ENCODE peak calls at places on chromosomes 12 and 14, in seven cellular contexts. L, X, A, N, R, V and K are unnamed samples.

GRCh38 chr14:68444449-68445168 is 348.3 kb downstream of the ZFP36L1 start:
- DNase-seq in L (peak; percentile 79), X (peak; percentile 87), A (peak; percentile 46), N (no peak), R (no peak), V (no peak), K (no peak)

GRCh38 chr14:32608880-32609279 is 279.8 kb downstream of the AKAP6 start:
- DNase-seq in L (peak; percentile 92), X (no peak), A (no peak), N (peak; percentile 72), R (no peak), V (no peak), K (no peak)

GRCh38 chr12:110670161-110670701 is 18.7 kb downstream of the HVCN1 start:
- DNase-seq in L (no peak), X (no peak), A (no peak), N (no peak), R (no peak), V (peak; percentile 92), K (no peak)

GRCh38 chr12:129717438-129717837 is 186.4 kb downstream of the TMEM132D start:
- DNase-seq in L (no peak), X (no peak), A (no peak), N (no peak), R (no peak), V (no peak), K (no peak)

GRCh38 chr14:91377700-91378652 is 39.6 kb downstream of the CCDC88C start:
- DNase-seq in L (no peak), X (no peak), A (no peak), N (no peak), R (peak; percentile 56), V (peak; percentile 54), K (no peak)

GRCh38 chr12:108468149-108468968 is 46.7 kb upstream of the FICD start:
- DNase-seq in L (peak; percentile 15), X (peak; percentile 35), A (peak; percentile 20), N (peak; percentile 17), R (no peak), V (peak; percentile 50), K (no peak)

GRCh38 chr12:67671892-67672291 is 23.3 kb downstream of the DYRK2 start:
- DNase-seq in L (no peak), X (no peak), A (no peak), N (no peak), R (no peak), V (no peak), K (no peak)

GRCh38 chr12:57769594-57769993 is 2.3 kb downstream of the METTL1 start:
- DNase-seq in L (no peak), X (no peak), A (no peak), N (no peak), R (no peak), V (no peak), K (no peak)

GRCh38 chr14:72662213-72662612 is 231.7 kb downstream of the DPF3 start:
- DNase-seq in L (no peak), X (no peak), A (no peak), N (no peak), R (no peak), V (no peak), K (no peak)

GRCh38 chr12:132288516-132289188 is 40.7 kb downstream of the GALNT9 start:
- DNase-seq in L (no peak), X (no peak), A (no peak), N (no peak), R (peak; percentile 26), V (no peak), K (no peak)

GRCh38 chr14:106493962-106494823 is 967.8 kb downstream of the TMEM121 start:
- DNase-seq in L (no peak), X (no peak), A (no peak), N (no peak), R (no peak), V (no peak), K (no peak)

GRCh38 chr12:65922077-65922476 is 97.8 kb downstream of the HMGA2 start:
- DNase-seq in L (no peak), X (no peak), A (no peak), N (no peak), R (no peak), V (no peak), K (no peak)

GRCh38 chr12:64099430-64099829 is 122.7 kb downstream of the KICS2 start:
- DNase-seq in L (peak; percentile 99), X (no peak), A (peak; percentile 96), N (peak; percentile 12), R (no peak), V (no peak), K (peak; percentile 90)

GRCh38 chr14:77133718-77134338 is 7.8 kb downstream of the ZDHHC22 start:
- DNase-seq in L (peak; percentile 55), X (peak; percentile 85), A (peak; percentile 61), N (peak; percentile 58), R (no peak), V (peak; percentile 67), K (peak; percentile 11)

GRCh38 chr14:58638231-58639205 is 756 bp downstream of the DACT1 start:
- DNase-seq in L (peak; percentile 57), X (no peak), A (peak; percentile 30), N (no peak), R (peak; percentile 69), V (peak; percentile 49), K (no peak)

GRCh38 chr12:10621278-10621677 is 7.9 kb upstream of the MAGOHB start:
- DNase-seq in L (no peak), X (no peak), A (no peak), N (no peak), R (no peak), V (no peak), K (no peak)

GRCh38 chr12:111993290-111994150 is 19.4 kb downstream of the TMEM116 start:
- DNase-seq in L (no peak), X (peak; percentile 55), A (no peak), N (no peak), R (no peak), V (peak; percentile 71), K (no peak)

GRCh38 chr14:66395300-66395699 is 90.9 kb upstream of the CCDC196 start:
- DNase-seq in L (no peak), X (peak; percentile 25), A (no peak), N (peak; percentile 40), R (no peak), V (peak; percentile 68), K (no peak)

GRCh38 chr14:53412819-53413664 is 259.9 kb upstream of the DDHD1 start:
- DNase-seq in L (no peak), X (peak; percentile 13), A (no peak), N (peak; percentile 85), R (no peak), V (peak; percentile 15), K (no peak)

GRCh38 chr14:77407158-77407557 is 16.2 kb downstream of the NOXRED1 start:
- DNase-seq in L (peak; percentile 40), X (no peak), A (no peak), N (no peak), R (no peak), V (no peak), K (no peak)

GRCh38 chr12:15982921-15983320 is 71.8 kb downstream of the DERA start:
- DNase-seq in L (no peak), X (no peak), A (no peak), N (no peak), R (no peak), V (no peak), K (no peak)

DNA sequence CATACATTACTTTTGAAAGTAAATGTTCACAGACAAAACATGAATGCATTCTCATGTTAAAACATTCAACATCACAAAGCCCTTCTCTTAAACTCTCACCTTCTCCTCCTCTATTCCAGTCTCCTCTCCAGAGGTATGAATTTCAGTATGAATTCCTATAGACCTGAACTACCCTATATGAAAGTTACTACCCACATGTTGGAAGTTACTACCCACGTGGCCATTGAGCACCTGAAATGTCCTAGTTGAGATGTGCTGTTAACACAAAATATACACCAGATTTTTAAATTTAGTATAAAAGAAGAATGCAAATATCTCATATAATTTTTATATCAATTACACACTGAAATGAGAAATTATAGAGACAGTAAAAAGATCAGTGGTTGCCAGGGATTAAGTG is 60.2 kb downstream of the PAX9 start:
- DNase-seq in L (no peak), X (no peak), A (no peak), N (no peak), R (no peak), V (no peak), K (no peak)
- TF ChIP-seq CTCF in L (no peak), X (no peak), A (no peak), N (no peak), R (no peak), V (no peak), K (no peak)

GRCh38 chr14:69755299-69755698 is 11.6 kb upstream of the SRSF5 start:
- DNase-seq in L (no peak), X (no peak), A (no peak), N (no peak), R (no peak), V (no peak), K (no peak)

GRCh38 chr14:69752773-69753172 is 14.2 kb upstream of the SRSF5 start:
- DNase-seq in L (no peak), X (no peak), A (no peak), N (no peak), R (no peak), V (no peak), K (no peak)

GRCh38 chr14:69756298-69756697 is 10.6 kb upstream of the SRSF5 start:
- DNase-seq in L (no peak), X (no peak), A (no peak), N (no peak), R (no peak), V (no peak), K (no peak)

GRCh38 chr14:69760810-69761209 is 6.1 kb upstream of the SRSF5 start:
- DNase-seq in L (peak; percentile 11), X (no peak), A (no peak), N (peak; percentile 18), R (no peak), V (no peak), K (no peak)

GRCh38 chr14:69755784-69756183 is 11.2 kb upstream of the SRSF5 start:
- DNase-seq in L (no peak), X (no peak), A (no peak), N (no peak), R (no peak), V (no peak), K (no peak)
- H3K4me3 ChIP-seq in L (no peak overlapping the region), X (no peak overlapping the region), A (no peak overlapping the region), N (no peak overlapping the region), R (no peak overlapping the region), V (no peak overlapping the region), K (no peak overlapping the region)

DNA sequence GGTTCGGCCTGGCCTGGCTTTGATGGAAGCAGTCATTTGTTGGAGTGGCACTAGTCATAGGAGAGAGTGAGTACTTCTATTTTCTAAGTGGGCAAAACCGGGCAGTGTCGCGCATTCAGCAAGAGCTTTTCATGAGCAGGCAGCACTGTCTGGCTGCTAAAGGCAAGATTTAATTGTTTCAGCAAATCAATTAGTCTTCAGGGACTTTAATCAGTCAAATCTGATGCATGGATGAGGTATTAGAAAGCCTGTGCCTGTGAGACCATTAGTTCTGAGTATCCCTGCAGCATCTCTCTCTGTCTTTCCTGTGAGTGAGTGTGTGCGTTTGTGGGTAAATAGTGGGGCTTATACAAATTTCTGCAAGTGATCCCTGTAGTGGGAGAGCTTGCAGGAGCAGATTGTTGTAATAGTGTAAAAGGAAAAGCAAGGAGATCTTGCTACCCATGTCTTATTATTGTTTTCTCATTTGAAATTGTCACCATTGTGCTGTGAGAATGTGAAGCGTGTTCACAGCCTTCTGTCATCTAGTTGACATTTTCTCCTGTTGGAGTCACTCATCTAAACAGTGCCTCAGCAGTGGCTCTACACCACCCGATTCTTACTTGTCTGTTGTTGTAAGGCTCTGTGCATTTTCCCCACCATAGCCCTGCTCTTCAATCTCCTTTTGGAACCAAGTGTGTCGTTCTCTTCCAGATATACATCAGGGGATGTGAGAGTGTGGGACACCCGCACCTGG is 53.4 kb downstream of the FBXW8 start:
- DNase-seq in L (no peak), X (no peak), A (peak; percentile 7), N (no peak), R (no peak), V (no peak), K (no peak)
- TF ChIP-seq CTCF in L (no peak), X (no peak), A (no peak), N (no peak), R (no peak), V (no peak), K (no peak)

GRCh38 chr12:79155703-79156102 is 291.1 kb downstream of the SYT1 start:
- DNase-seq in L (peak; percentile 41), X (no peak), A (peak; percentile 63), N (peak; percentile 26), R (no peak), V (no peak), K (peak; percentile 4)
- H3K4me3 ChIP-seq in L (no peak overlapping the region), X (no peak overlapping the region), A (no peak overlapping the region), N (no peak overlapping the region), R (no peak overlapping the region), V (no peak overlapping the region), K (no peak overlapping the region)